ENCODE peak calls at places on chromosomes 12 and 14, in nine cellular contexts. One of them, this sample, is unnamed.

GRCh38 chr12:49784756-49785409 is 43.3 kb downstream of the NCKAP5L start:
- DNase-seq in endodermal cell: no peak
- DNase-seq in neural progenitor cell: no peak
- DNase-seq in fibroblast of the aortic adventitia: peak
- DNase-seq in AG09309: no peak
- DNase-seq in tibial artery: no peak
- DNase-seq in epithelial cell of proximal tubule: no peak
- DNase-seq in astrocyte of the spinal cord: peak
- DNase-seq in PC-3: peak
- DNase-seq in this sample: peak

GRCh38 chr12:121738340-121738858 is 25.8 kb downstream of the TMEM120B start:
- DNase-seq in tibial artery: no peak
- DNase-seq in PC-3: no peak
- DNase-seq in neural progenitor cell: no peak
- DNase-seq in endodermal cell: no peak
- DNase-seq in astrocyte of the spinal cord: no peak
- DNase-seq in fibroblast of the aortic adventitia: no peak
- DNase-seq in AG09309: no peak
- DNase-seq in epithelial cell of proximal tubule: no peak
- DNase-seq in this sample: no peak

GRCh38 chr12:69467400-69467799 is 2.8 kb upstream of the FRS2 start:
- DNase-seq in astrocyte of the spinal cord: no peak
- DNase-seq in PC-3: no peak
- DNase-seq in neural progenitor cell: no peak
- DNase-seq in tibial artery: no peak
- DNase-seq in epithelial cell of proximal tubule: no peak
- DNase-seq in fibroblast of the aortic adventitia: peak
- DNase-seq in endodermal cell: no peak
- DNase-seq in AG09309: no peak
- DNase-seq in this sample: peak

GRCh38 chr12:12582895-12583303 is 20.2 kb upstream of the DUSP16 start:
- DNase-seq in fibroblast of the aortic adventitia: no peak
- DNase-seq in neural progenitor cell: no peak
- DNase-seq in tibial artery: no peak
- DNase-seq in PC-3: peak
- DNase-seq in endodermal cell: no peak
- DNase-seq in epithelial cell of proximal tubule: no peak
- DNase-seq in AG09309: peak
- DNase-seq in astrocyte of the spinal cord: no peak
- DNase-seq in this sample: peak

GRCh38 chr14:55607386-55607785 is 27.4 kb downstream of the KTN1 start:
- DNase-seq in tibial artery: no peak
- DNase-seq in PC-3: no peak
- DNase-seq in neural progenitor cell: no peak
- DNase-seq in AG09309: no peak
- DNase-seq in endodermal cell: no peak
- DNase-seq in epithelial cell of proximal tubule: no peak
- DNase-seq in fibroblast of the aortic adventitia: peak
- DNase-seq in astrocyte of the spinal cord: no peak
- DNase-seq in this sample: no peak

GRCh38 chr14:91372680-91373495 is 44.7 kb downstream of the CCDC88C start:
- DNase-seq in astrocyte of the spinal cord: no peak
- DNase-seq in tibial artery: no peak
- DNase-seq in neural progenitor cell: no peak
- DNase-seq in fibroblast of the aortic adventitia: no peak
- DNase-seq in PC-3: no peak
- DNase-seq in endodermal cell: no peak
- DNase-seq in epithelial cell of proximal tubule: no peak
- DNase-seq in AG09309: no peak
- DNase-seq in this sample: no peak

GRCh38 chr14:98900236-98900635 is 371.8 kb downstream of the BCL11B start:
- DNase-seq in AG09309: no peak
- DNase-seq in PC-3: no peak
- DNase-seq in epithelial cell of proximal tubule: no peak
- DNase-seq in astrocyte of the spinal cord: no peak
- DNase-seq in endodermal cell: peak
- DNase-seq in tibial artery: no peak
- DNase-seq in neural progenitor cell: no peak
- DNase-seq in fibroblast of the aortic adventitia: no peak
- DNase-seq in this sample: no peak

GRCh38 chr12:110917961-110918360 is 2.4 kb downstream of the MYL2 start:
- DNase-seq in endodermal cell: no peak
- DNase-seq in epithelial cell of proximal tubule: no peak
- DNase-seq in neural progenitor cell: no peak
- DNase-seq in PC-3: peak
- DNase-seq in astrocyte of the spinal cord: no peak
- DNase-seq in fibroblast of the aortic adventitia: no peak
- DNase-seq in tibial artery: no peak
- DNase-seq in AG09309: no peak
- DNase-seq in this sample: peak

GRCh38 chr14:74585406-74586335 is 26.4 kb downstream of the LTBP2 start:
- DNase-seq in AG09309: no peak
- DNase-seq in astrocyte of the spinal cord: no peak
- DNase-seq in tibial artery: no peak
- DNase-seq in fibroblast of the aortic adventitia: no peak
- DNase-seq in endodermal cell: no peak
- DNase-seq in PC-3: no peak
- DNase-seq in neural progenitor cell: no peak
- DNase-seq in epithelial cell of proximal tubule: no peak
- DNase-seq in this sample: no peak

GRCh38 chr14:23529016-23529740 is 22.4 kb downstream of the ZFHX2 start:
- DNase-seq in epithelial cell of proximal tubule: no peak
- DNase-seq in endodermal cell: no peak
- DNase-seq in astrocyte of the spinal cord: no peak
- DNase-seq in tibial artery: no peak
- DNase-seq in AG09309: no peak
- DNase-seq in fibroblast of the aortic adventitia: no peak
- DNase-seq in neural progenitor cell: no peak
- DNase-seq in PC-3: no peak
- DNase-seq in this sample: no peak

DNA sequence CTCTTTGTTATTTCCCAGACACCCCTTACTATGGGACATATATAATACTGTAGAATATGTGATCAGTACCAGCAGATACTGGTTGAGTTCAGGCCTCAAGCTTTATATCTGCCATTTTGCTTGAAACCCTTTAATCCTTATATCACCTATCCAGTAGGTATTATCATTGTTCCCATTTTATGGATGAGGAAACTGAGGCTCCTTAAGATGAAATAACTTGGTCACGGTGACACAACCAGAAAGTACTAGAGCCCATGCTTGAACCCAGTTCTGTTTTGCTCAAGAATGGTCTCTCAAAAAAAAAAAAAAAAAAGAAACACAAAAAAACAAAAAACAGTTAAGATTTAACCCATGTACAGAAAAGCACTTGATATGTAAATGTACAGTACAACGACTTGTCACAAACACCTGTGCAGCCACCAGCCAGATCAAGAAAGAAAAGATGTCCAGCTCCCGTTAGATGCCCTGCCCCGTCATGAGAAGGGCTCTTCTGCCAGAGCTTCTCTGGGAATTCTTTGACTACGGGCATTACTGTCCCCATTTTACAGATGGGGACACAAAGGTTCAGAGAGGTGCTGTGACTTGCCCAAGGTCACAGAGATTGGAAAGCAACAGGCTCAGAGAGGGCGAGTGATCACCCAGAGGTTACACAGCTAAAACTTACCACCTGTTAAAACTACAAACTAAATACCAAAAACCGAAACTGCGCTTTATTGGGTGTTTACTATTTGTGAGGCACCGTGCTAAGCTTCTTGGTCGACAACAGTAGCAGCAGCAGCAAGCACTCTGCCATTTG is 669 bp upstream of the WSCD2 start:
- DNase-seq in tibial artery: no peak
- DNase-seq in epithelial cell of proximal tubule: no peak
- DNase-seq in fibroblast of the aortic adventitia: no peak
- DNase-seq in endodermal cell: no peak
- DNase-seq in AG09309: no peak
- DNase-seq in PC-3: no peak
- DNase-seq in neural progenitor cell: no peak
- DNase-seq in astrocyte of the spinal cord: no peak
- DNase-seq in this sample: no peak
- H3K4me3 ChIP-seq in tibial artery: peak
- H3K4me3 ChIP-seq in epithelial cell of proximal tubule: no peak
- H3K4me3 ChIP-seq in fibroblast of the aortic adventitia: no peak
- H3K4me3 ChIP-seq in endodermal cell: peak
- H3K4me3 ChIP-seq in AG09309: no peak
- H3K4me3 ChIP-seq in PC-3: peak
- H3K4me3 ChIP-seq in neural progenitor cell: peak
- H3K4me3 ChIP-seq in astrocyte of the spinal cord: no peak
- H3K4me3 ChIP-seq in this sample: no peak

GRCh38 chr14:29222671-29223268 is 456.2 kb downstream of the FOXG1 start:
- DNase-seq in endodermal cell: peak
- DNase-seq in AG09309: no peak
- DNase-seq in tibial artery: no peak
- DNase-seq in PC-3: peak
- DNase-seq in neural progenitor cell: no peak
- DNase-seq in fibroblast of the aortic adventitia: peak
- DNase-seq in epithelial cell of proximal tubule: no peak
- DNase-seq in astrocyte of the spinal cord: peak
- DNase-seq in this sample: peak
- TF ChIP-seq CTCF in endodermal cell: peak
- TF ChIP-seq CTCF in AG09309: peak
- TF ChIP-seq CTCF in tibial artery: no peak
- TF ChIP-seq CTCF in PC-3: peak
- TF ChIP-seq CTCF in neural progenitor cell: peak
- TF ChIP-seq CTCF in fibroblast of the aortic adventitia: peak
- TF ChIP-seq CTCF in epithelial cell of proximal tubule: peak
- TF ChIP-seq CTCF in astrocyte of the spinal cord: peak
- TF ChIP-seq CTCF in this sample: peak

GRCh38 chr14:38209572-38210159 is 2.0 kb downstream of the SSTR1 start:
- DNase-seq in astrocyte of the spinal cord: no peak
- DNase-seq in AG09309: no peak
- DNase-seq in epithelial cell of proximal tubule: no peak
- DNase-seq in PC-3: no peak
- DNase-seq in tibial artery: no peak
- DNase-seq in endodermal cell: no peak
- DNase-seq in neural progenitor cell: no peak
- DNase-seq in fibroblast of the aortic adventitia: no peak
- DNase-seq in this sample: no peak

GRCh38 chr14:38210587-38211257 is 3.0 kb downstream of the SSTR1 start:
- DNase-seq in fibroblast of the aortic adventitia: peak
- DNase-seq in neural progenitor cell: peak
- DNase-seq in PC-3: no peak
- DNase-seq in astrocyte of the spinal cord: peak
- DNase-seq in tibial artery: no peak
- DNase-seq in endodermal cell: peak
- DNase-seq in AG09309: no peak
- DNase-seq in epithelial cell of proximal tubule: no peak
- DNase-seq in this sample: no peak

GRCh38 chr14:38211258-38211735 is 3.6 kb downstream of the SSTR1 start:
- DNase-seq in astrocyte of the spinal cord: no peak
- DNase-seq in epithelial cell of proximal tubule: no peak
- DNase-seq in fibroblast of the aortic adventitia: no peak
- DNase-seq in endodermal cell: peak
- DNase-seq in neural progenitor cell: peak
- DNase-seq in AG09309: no peak
- DNase-seq in PC-3: no peak
- DNase-seq in tibial artery: no peak
- DNase-seq in this sample: no peak

GRCh38 chr14:38208825-38209562 is 1.3 kb downstream of the SSTR1 start:
- DNase-seq in neural progenitor cell: peak
- DNase-seq in tibial artery: no peak
- DNase-seq in endodermal cell: peak
- DNase-seq in fibroblast of the aortic adventitia: peak
- DNase-seq in PC-3: no peak
- DNase-seq in epithelial cell of proximal tubule: no peak
- DNase-seq in AG09309: peak
- DNase-seq in astrocyte of the spinal cord: peak
- DNase-seq in this sample: no peak

DNA sequence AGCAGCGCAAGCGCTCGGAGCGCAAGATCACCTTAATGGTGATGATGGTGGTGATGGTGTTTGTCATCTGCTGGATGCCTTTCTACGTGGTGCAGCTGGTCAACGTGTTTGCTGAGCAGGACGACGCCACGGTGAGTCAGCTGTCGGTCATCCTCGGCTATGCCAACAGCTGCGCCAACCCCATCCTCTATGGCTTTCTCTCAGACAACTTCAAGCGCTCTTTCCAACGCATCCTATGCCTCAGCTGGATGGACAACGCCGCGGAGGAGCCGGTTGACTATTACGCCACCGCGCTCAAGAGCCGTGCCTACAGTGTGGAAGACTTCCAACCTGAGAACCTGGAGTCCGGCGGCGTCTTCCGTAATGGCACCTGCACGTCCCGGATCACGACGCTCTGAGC is 2.5 kb downstream of the SSTR1 start:
- DNase-seq in endodermal cell: peak
- DNase-seq in tibial artery: no peak
- DNase-seq in fibroblast of the aortic adventitia: peak
- DNase-seq in epithelial cell of proximal tubule: no peak
- DNase-seq in AG09309: peak
- DNase-seq in astrocyte of the spinal cord: peak
- DNase-seq in PC-3: peak
- DNase-seq in neural progenitor cell: no peak
- DNase-seq in this sample: peak
- H3K4me3 ChIP-seq in endodermal cell: peak
- H3K4me3 ChIP-seq in tibial artery: peak
- H3K4me3 ChIP-seq in fibroblast of the aortic adventitia: peak
- H3K4me3 ChIP-seq in epithelial cell of proximal tubule: peak
- H3K4me3 ChIP-seq in AG09309: peak
- H3K4me3 ChIP-seq in astrocyte of the spinal cord: peak
- H3K4me3 ChIP-seq in PC-3: no peak
- H3K4me3 ChIP-seq in neural progenitor cell: peak
- H3K4me3 ChIP-seq in this sample: no peak

GRCh38 chr12:32455607-32456063 is 56.3 kb downstream of the FGD4 start:
- DNase-seq in PC-3: peak
- DNase-seq in epithelial cell of proximal tubule: peak
- DNase-seq in endodermal cell: peak
- DNase-seq in AG09309: peak
- DNase-seq in astrocyte of the spinal cord: peak
- DNase-seq in tibial artery: no peak
- DNase-seq in neural progenitor cell: peak
- DNase-seq in fibroblast of the aortic adventitia: peak
- DNase-seq in this sample: peak
- TF ChIP-seq CTCF in PC-3: peak
- TF ChIP-seq CTCF in epithelial cell of proximal tubule: peak
- TF ChIP-seq CTCF in endodermal cell: peak
- TF ChIP-seq CTCF in AG09309: peak
- TF ChIP-seq CTCF in astrocyte of the spinal cord: peak
- TF ChIP-seq CTCF in tibial artery: peak
- TF ChIP-seq CTCF in neural progenitor cell: peak
- TF ChIP-seq CTCF in fibroblast of the aortic adventitia: peak
- TF ChIP-seq CTCF in this sample: peak

GRCh38 chr12:50923361-50924130 is 28.8 kb upstream of the HIGD1C start:
- DNase-seq in neural progenitor cell: no peak
- DNase-seq in PC-3: no peak
- DNase-seq in endodermal cell: peak
- DNase-seq in fibroblast of the aortic adventitia: peak
- DNase-seq in astrocyte of the spinal cord: no peak
- DNase-seq in AG09309: no peak
- DNase-seq in tibial artery: no peak
- DNase-seq in epithelial cell of proximal tubule: no peak
- DNase-seq in this sample: no peak
- H3K4me3 ChIP-seq in neural progenitor cell: peak
- H3K4me3 ChIP-seq in PC-3: no peak
- H3K4me3 ChIP-seq in endodermal cell: no peak
- H3K4me3 ChIP-seq in fibroblast of the aortic adventitia: no peak
- H3K4me3 ChIP-seq in astrocyte of the spinal cord: no peak
- H3K4me3 ChIP-seq in AG09309: no peak
- H3K4me3 ChIP-seq in tibial artery: peak
- H3K4me3 ChIP-seq in epithelial cell of proximal tubule: peak
- H3K4me3 ChIP-seq in this sample: no peak